ENCODE peak calls at places on chromosomes 16 and 17, in five cellular contexts. One of them, this sample, is unnamed. For H3K4me1, the result is how much of the 10 kb centered on the place peaks cover.

GRCh38 chr17:921161-921560 is 58.4 kb downstream of the NXN start:
- DNase-seq in tibial artery: no peak
- DNase-seq in fibroblast of lung: peak
- DNase-seq in esophagus squamous epithelium: no peak
- DNase-seq in psoas muscle: peak
- DNase-seq in this sample: no peak

GRCh38 chr17:35257080-35257701 is 14.3 kb downstream of the SLFN5 start:
- DNase-seq in esophagus squamous epithelium: no peak
- DNase-seq in tibial artery: no peak
- DNase-seq in psoas muscle: no peak
- DNase-seq in fibroblast of lung: peak
- DNase-seq in this sample: peak

GRCh38 chr17:60610481-60610880 is 10.5 kb downstream of the PPM1D start:
- DNase-seq in psoas muscle: no peak
- DNase-seq in esophagus squamous epithelium: no peak
- DNase-seq in tibial artery: no peak
- DNase-seq in fibroblast of lung: peak
- DNase-seq in this sample: no peak

GRCh38 chr16:87435399-87436224 is 43.5 kb downstream of the MAP1LC3B start:
- DNase-seq in fibroblast of lung: peak
- DNase-seq in psoas muscle: peak
- DNase-seq in esophagus squamous epithelium: no peak
- DNase-seq in tibial artery: no peak
- DNase-seq in this sample: no peak

GRCh38 chr16:2816751-2817495 is at the start of gene PRSS21:
- DNase-seq in fibroblast of lung: no peak
- DNase-seq in psoas muscle: no peak
- DNase-seq in tibial artery: no peak
- DNase-seq in esophagus squamous epithelium: no peak
- DNase-seq in this sample: no peak

GRCh38 chr17:42010898-42011516 is 6.2 kb downstream of the DNAJC7 start:
- DNase-seq in fibroblast of lung: no peak
- DNase-seq in esophagus squamous epithelium: no peak
- DNase-seq in psoas muscle: no peak
- DNase-seq in tibial artery: no peak
- DNase-seq in this sample: no peak

GRCh38 chr16:84090212-84090611 is 26.5 kb downstream of the MBTPS1 start:
- DNase-seq in tibial artery: no peak
- DNase-seq in esophagus squamous epithelium: no peak
- DNase-seq in fibroblast of lung: no peak
- DNase-seq in psoas muscle: no peak
- DNase-seq in this sample: no peak

GRCh38 chr16:2486645-2487516 is 12.0 kb downstream of the TBC1D24 start:
- DNase-seq in fibroblast of lung: no peak
- DNase-seq in tibial artery: no peak
- DNase-seq in psoas muscle: peak
- DNase-seq in esophagus squamous epithelium: no peak
- DNase-seq in this sample: no peak

GRCh38 chr16:66814734-66815133 is 13.3 kb upstream of the TERB1 start:
- DNase-seq in fibroblast of lung: no peak
- DNase-seq in tibial artery: no peak
- DNase-seq in psoas muscle: no peak
- DNase-seq in esophagus squamous epithelium: no peak
- DNase-seq in this sample: no peak

GRCh38 chr16:84844049-84844350 is 24.2 kb downstream of the CRISPLD2 start:
- DNase-seq in tibial artery: no peak
- DNase-seq in fibroblast of lung: no peak
- DNase-seq in esophagus squamous epithelium: no peak
- DNase-seq in psoas muscle: peak
- DNase-seq in this sample: peak

GRCh38 chr17:65193305-65194293 is 56.4 kb downstream of the RGS9 start:
- DNase-seq in fibroblast of lung: peak
- DNase-seq in esophagus squamous epithelium: no peak
- DNase-seq in tibial artery: no peak
- DNase-seq in psoas muscle: no peak
- DNase-seq in this sample: no peak

GRCh38 chr17:17077101-17077500 is 34.8 kb downstream of the MPRIP start:
- DNase-seq in tibial artery: no peak
- DNase-seq in psoas muscle: no peak
- DNase-seq in esophagus squamous epithelium: no peak
- DNase-seq in fibroblast of lung: no peak
- DNase-seq in this sample: no peak

GRCh38 chr16:49658491-49658890 is 197.4 kb downstream of the ZNF423 start:
- DNase-seq in fibroblast of lung: no peak
- DNase-seq in tibial artery: no peak
- DNase-seq in esophagus squamous epithelium: no peak
- DNase-seq in psoas muscle: peak
- DNase-seq in this sample: no peak

GRCh38 chr17:19753049-19753444 is 4.9 kb upstream of the ALDH3A1 start:
- DNase-seq in tibial artery: peak
- DNase-seq in psoas muscle: peak
- DNase-seq in esophagus squamous epithelium: no peak
- DNase-seq in fibroblast of lung: peak
- DNase-seq in this sample: peak

GRCh38 chr17:3845754-3846738 is at the start of gene NCBP3:
- DNase-seq in fibroblast of lung: peak
- DNase-seq in esophagus squamous epithelium: peak
- DNase-seq in tibial artery: peak
- DNase-seq in psoas muscle: peak
- DNase-seq in this sample: peak

GRCh38 chr17:44820631-44821196 is 9.4 kb downstream of the GJC1 start:
- DNase-seq in psoas muscle: no peak
- DNase-seq in esophagus squamous epithelium: no peak
- DNase-seq in tibial artery: no peak
- DNase-seq in fibroblast of lung: peak
- DNase-seq in this sample: no peak

GRCh38 chr16:22092143-22092933 is at the start of gene VWA3A:
- DNase-seq in fibroblast of lung: peak
- DNase-seq in tibial artery: no peak
- DNase-seq in esophagus squamous epithelium: no peak
- DNase-seq in psoas muscle: no peak
- DNase-seq in this sample: no peak

GRCh38 chr17:17591408-17592265 is at the start of gene PEMT:
- DNase-seq in esophagus squamous epithelium: peak
- DNase-seq in psoas muscle: peak
- DNase-seq in fibroblast of lung: peak
- DNase-seq in tibial artery: peak
- DNase-seq in this sample: peak

GRCh38 chr17:33520404-33521032 is 227.4 kb upstream of the ASIC2 start:
- DNase-seq in esophagus squamous epithelium: no peak
- DNase-seq in psoas muscle: no peak
- DNase-seq in tibial artery: peak
- DNase-seq in fibroblast of lung: no peak
- DNase-seq in this sample: peak

GRCh38 chr17:9116861-9117568 is 95.7 kb downstream of the NTN1 start:
- DNase-seq in psoas muscle: no peak
- DNase-seq in tibial artery: peak
- DNase-seq in esophagus squamous epithelium: no peak
- DNase-seq in fibroblast of lung: no peak
- DNase-seq in this sample: no peak

GRCh38 chr17:36640836-36641235 is 39.5 kb downstream of the MRM1 start:
- DNase-seq in tibial artery: no peak
- DNase-seq in fibroblast of lung: no peak
- DNase-seq in psoas muscle: no peak
- DNase-seq in esophagus squamous epithelium: no peak
- DNase-seq in this sample: no peak

GRCh38 chr16:6297666-6298435 is 1034.8 kb upstream of the RBFOX1 start:
- DNase-seq in psoas muscle: no peak
- DNase-seq in esophagus squamous epithelium: no peak
- DNase-seq in fibroblast of lung: no peak
- DNase-seq in tibial artery: no peak
- DNase-seq in this sample: no peak

GRCh38 chr16:50096791-50097190 is 31.0 kb downstream of the HEATR3 start:
- DNase-seq in fibroblast of lung: peak
- DNase-seq in psoas muscle: no peak
- DNase-seq in tibial artery: no peak
- DNase-seq in esophagus squamous epithelium: no peak
- DNase-seq in this sample: no peak

GRCh38 chr16:78794581-78795300 is 695.3 kb downstream of the WWOX start:
- DNase-seq in esophagus squamous epithelium: no peak
- DNase-seq in fibroblast of lung: no peak
- DNase-seq in psoas muscle: no peak
- DNase-seq in tibial artery: no peak
- DNase-seq in this sample: no peak

GRCh38 chr16:81526199-81526598 is 81.6 kb downstream of the CMIP start:
- DNase-seq in psoas muscle: no peak
- DNase-seq in tibial artery: no peak
- DNase-seq in fibroblast of lung: peak
- DNase-seq in esophagus squamous epithelium: no peak
- DNase-seq in this sample: no peak

GRCh38 chr17:39679521-39680192 is 8.2 kb downstream of the PGAP3 start:
- DNase-seq in esophagus squamous epithelium: no peak
- DNase-seq in psoas muscle: peak
- DNase-seq in fibroblast of lung: no peak
- DNase-seq in tibial artery: no peak
- DNase-seq in this sample: no peak

GRCh38 chr17:39676198-39676819 is 8.1 kb downstream of the PNMT start:
- DNase-seq in esophagus squamous epithelium: no peak
- DNase-seq in psoas muscle: peak
- DNase-seq in tibial artery: peak
- DNase-seq in fibroblast of lung: no peak
- DNase-seq in this sample: peak

GRCh38 chr17:39678340-39679116 is 9.3 kb downstream of the PGAP3 start:
- DNase-seq in tibial artery: no peak
- DNase-seq in psoas muscle: peak
- DNase-seq in fibroblast of lung: no peak
- DNase-seq in esophagus squamous epithelium: no peak
- DNase-seq in this sample: no peak

GRCh38 chr17:39677072-39677471 is 8.8 kb downstream of the PNMT start:
- DNase-seq in psoas muscle: peak
- DNase-seq in esophagus squamous epithelium: no peak
- DNase-seq in fibroblast of lung: no peak
- DNase-seq in tibial artery: no peak
- DNase-seq in this sample: no peak

GRCh38 chr17:39677581-39678339 is 9.5 kb downstream of the PNMT start:
- DNase-seq in fibroblast of lung: no peak
- DNase-seq in psoas muscle: peak
- DNase-seq in esophagus squamous epithelium: no peak
- DNase-seq in tibial artery: peak
- DNase-seq in this sample: peak
- H3K4me3 ChIP-seq in fibroblast of lung: no peak
- H3K4me3 ChIP-seq in psoas muscle: peak
- H3K4me3 ChIP-seq in esophagus squamous epithelium: no peak
- H3K4me3 ChIP-seq in tibial artery: no peak
- H3K4me3 ChIP-seq in this sample: no peak

DNA sequence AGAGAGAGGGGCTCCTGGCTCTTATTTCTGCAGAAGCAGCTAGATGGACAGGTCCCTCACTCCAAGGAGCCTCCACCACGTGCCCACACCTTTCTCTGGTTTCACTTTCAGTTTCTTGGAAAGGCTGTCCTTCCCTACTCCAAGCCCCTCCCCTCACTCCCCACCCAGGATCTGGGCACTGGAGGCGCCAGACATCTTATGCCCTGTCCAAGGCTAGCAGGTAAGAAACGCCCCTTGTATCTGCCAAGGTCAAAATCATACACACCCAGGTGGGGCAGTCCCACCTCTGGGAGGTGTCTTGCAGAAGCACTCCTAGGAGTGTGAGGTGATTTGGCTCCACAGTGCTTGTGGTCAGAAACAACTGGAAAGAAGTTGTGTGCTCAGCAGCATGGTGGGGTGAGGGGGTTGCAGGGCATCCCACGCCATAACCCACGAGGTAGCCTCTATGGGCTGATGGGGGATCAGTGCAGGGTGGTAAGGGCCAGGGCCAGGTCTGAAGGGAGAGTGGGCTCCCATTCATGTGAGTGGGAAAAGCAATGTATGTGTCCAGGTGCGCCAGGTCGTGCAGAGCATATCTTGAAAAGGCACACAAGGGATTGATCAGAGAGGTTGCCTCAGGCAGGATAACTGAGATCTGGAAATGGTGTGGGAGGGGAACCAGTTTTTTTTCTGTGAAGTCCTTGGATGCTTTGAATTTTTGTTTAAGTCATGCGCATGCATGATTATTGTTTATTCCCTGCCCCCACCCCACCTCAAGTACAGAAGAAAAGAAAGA is 31.8 kb upstream of the PRM1 start:
- DNase-seq in esophagus squamous epithelium: no peak
- DNase-seq in fibroblast of lung: peak
- DNase-seq in psoas muscle: no peak
- DNase-seq in tibial artery: no peak
- DNase-seq in this sample: no peak
- H3K4me1 ChIP-seq in esophagus squamous epithelium: under half
- H3K4me1 ChIP-seq in fibroblast of lung: under half
- H3K4me1 ChIP-seq in psoas muscle: under half
- H3K4me1 ChIP-seq in tibial artery: under half
- H3K4me1 ChIP-seq in this sample: under half

DNA sequence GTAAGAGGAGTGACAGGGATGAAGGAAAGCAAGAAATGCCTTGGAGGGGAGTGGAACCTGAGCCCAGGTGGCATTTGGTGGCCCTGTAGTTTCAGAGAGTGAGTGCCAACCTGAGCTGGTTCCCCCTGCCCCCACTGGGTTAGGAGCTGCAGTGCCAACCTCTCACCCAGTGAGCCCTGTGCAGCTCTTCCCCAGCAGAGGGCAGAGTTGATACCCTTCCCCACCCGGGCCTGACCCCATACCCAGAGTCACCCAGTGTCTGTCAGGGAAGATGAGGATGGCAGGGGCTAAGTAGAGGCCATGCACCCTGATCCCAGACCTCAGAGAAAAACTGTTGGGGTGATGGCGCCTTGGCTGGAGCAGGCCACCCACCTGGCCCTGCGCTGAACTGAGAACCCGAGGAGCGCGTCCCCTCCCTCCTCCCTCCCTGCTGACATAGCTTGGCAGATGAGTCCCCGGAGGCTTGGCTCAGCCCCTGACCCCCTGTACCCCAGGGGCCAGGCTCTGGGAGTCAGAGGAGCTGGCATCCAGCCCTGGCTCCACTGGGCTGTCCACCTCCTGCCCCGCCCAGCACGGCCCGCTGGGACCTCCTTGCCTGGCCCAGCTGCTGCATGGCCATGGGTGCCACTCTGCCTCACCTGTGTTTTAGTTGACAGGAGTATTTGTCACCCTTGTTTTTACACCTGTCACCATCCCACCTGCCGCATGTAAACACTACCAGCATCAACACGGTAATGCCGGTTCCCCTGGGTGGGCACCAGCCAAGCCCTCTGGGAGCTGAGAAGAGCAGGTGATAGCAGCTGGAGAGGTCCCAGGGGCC is 113.9 kb downstream of the AMFR start:
- DNase-seq in esophagus squamous epithelium: no peak
- DNase-seq in tibial artery: no peak
- DNase-seq in psoas muscle: no peak
- DNase-seq in fibroblast of lung: no peak
- DNase-seq in this sample: no peak
- TF ChIP-seq CTCF in esophagus squamous epithelium: no peak
- TF ChIP-seq CTCF in tibial artery: no peak
- TF ChIP-seq CTCF in psoas muscle: no peak
- TF ChIP-seq CTCF in fibroblast of lung: no peak
- TF ChIP-seq CTCF in this sample: no peak

DNA sequence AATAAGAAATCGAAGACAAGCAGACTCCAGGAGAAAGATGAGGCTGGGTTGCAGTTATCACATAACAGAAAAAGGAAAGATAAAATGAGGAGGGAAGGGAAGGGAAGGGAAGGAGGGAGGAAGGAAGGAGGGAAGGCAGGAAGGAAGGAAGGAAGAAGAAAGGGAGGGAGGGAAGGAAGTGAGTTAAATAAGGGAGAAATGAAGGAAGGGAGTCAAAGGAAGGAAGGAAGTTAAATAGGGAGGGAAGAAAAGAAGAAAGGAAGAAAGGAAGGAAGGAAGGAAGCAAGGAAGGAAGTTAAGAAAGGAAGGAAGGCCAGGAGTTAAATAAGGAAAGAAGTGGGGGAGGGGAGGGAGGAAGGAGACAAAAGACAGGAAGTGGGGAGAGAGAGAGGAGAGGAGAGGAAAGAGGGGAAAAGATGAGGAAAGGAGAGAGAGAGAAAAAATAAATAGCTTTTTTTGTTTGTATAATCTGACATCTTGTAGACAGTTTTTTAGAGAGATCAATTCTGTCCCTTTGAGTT is 679.6 kb downstream of the HS3ST4 start:
- DNase-seq in psoas muscle: no peak
- DNase-seq in esophagus squamous epithelium: no peak
- DNase-seq in tibial artery: no peak
- DNase-seq in fibroblast of lung: no peak
- DNase-seq in this sample: no peak
- H3K4me3 ChIP-seq in psoas muscle: no peak
- H3K4me3 ChIP-seq in esophagus squamous epithelium: no peak
- H3K4me3 ChIP-seq in tibial artery: no peak
- H3K4me3 ChIP-seq in fibroblast of lung: no peak
- H3K4me3 ChIP-seq in this sample: no peak

This sample was measured in heart right ventricle.